ENCODE peak calls at places on chromosome 3, in five cellular contexts. P is neural crest cell, Q is iPS-NIHi11, W is GM20000, Y is NCI-H1105 treated with DMSO at 0.1 percent for 48 hours. C is an unnamed sample.

GRCh38 chr3:127632441-127632840 is 3.5 kb downstream of the PODXL2 start:
- DNase-seq in P (no peak), Q (no peak), W (no peak), Y (no peak), C (no peak)

GRCh38 chr3:138051946-138052802 is 42.2 kb downstream of the CLDN18 start:
- DNase-seq in P (peak; percentile 33), Q (peak; percentile 58), W (peak; percentile 54), Y (peak; percentile 54), C (peak; percentile 54)

GRCh38 chr3:54527521-54527920 is 400.3 kb downstream of the LRTM1 start:
- DNase-seq in P (no peak), Q (no peak), W (no peak), Y (no peak), C (no peak)

GRCh38 chr3:54033761-54034160 is 88.6 kb upstream of the CACNA2D3 start:
- DNase-seq in P (no peak), Q (no peak), W (no peak), Y (no peak), C (no peak)

GRCh38 chr3:197519801-197520211 is 36.0 kb downstream of the BDH1 start:
- DNase-seq in P (no peak), Q (no peak), W (no peak), Y (no peak), C (no peak)

GRCh38 chr3:146511402-146512134 is 32.8 kb downstream of the PLSCR1 start:
- DNase-seq in P (no peak), Q (no peak), W (no peak), Y (no peak), C (no peak)

GRCh38 chr3:185283374-185283935 is 29.6 kb upstream of the EHHADH start:
- DNase-seq in P (no peak), Q (no peak), W (no peak), Y (no peak), C (no peak)

GRCh38 chr3:159238646-159239045 is 436.8 kb downstream of the MFSD1 start:
- DNase-seq in P (no peak), Q (no peak), W (no peak), Y (no peak), C (no peak)

GRCh38 chr3:108453541-108454057 is 56.8 kb downstream of the MYH15 start:
- DNase-seq in P (no peak), Q (no peak), W (no peak), Y (no peak), C (peak; percentile 28)

GRCh38 chr3:133887075-133887950 is 8.4 kb downstream of the RAB6B start:
- DNase-seq in P (no peak), Q (no peak), W (no peak), Y (peak; percentile 21), C (no peak)

GRCh38 chr3:57234613-57235575 is 7.4 kb downstream of the APPL1 start:
- DNase-seq in P (no peak), Q (no peak), W (peak; percentile 47), Y (no peak), C (no peak)

GRCh38 chr3:134037168-134037567 is 7.4 kb upstream of the SLCO2A1 start:
- DNase-seq in P (no peak), Q (no peak), W (no peak), Y (no peak), C (no peak)

GRCh38 chr3:180048840-180049239 is 12.1 kb upstream of the PEX5L start:
- DNase-seq in P (no peak), Q (no peak), W (no peak), Y (peak; percentile 72), C (no peak)

GRCh38 chr3:46368569-46368968 is 2.2 kb upstream of the CCR5 start:
- DNase-seq in P (no peak), Q (peak; percentile 63), W (peak; percentile 60), Y (no peak), C (no peak)

GRCh38 chr3:172908871-172909270 is 158.3 kb downstream of the ECT2 start:
- DNase-seq in P (no peak), Q (no peak), W (no peak), Y (peak; percentile 74), C (no peak)

GRCh38 chr3:29381595-29381994 is 100.7 kb downstream of the RBMS3 start:
- DNase-seq in P (no peak), Q (no peak), W (no peak), Y (no peak), C (no peak)

GRCh38 chr3:102979682-102980378 is 545.0 kb downstream of the ZPLD1 start:
- DNase-seq in P (no peak), Q (no peak), W (no peak), Y (no peak), C (peak; percentile 78)

C was measured in AG08395.